ENCODE peak calls at places on chromosomes 2 and 18, in seven cellular contexts. J, Q, W, S, Z, O and L are unnamed samples.

GRCh38 chr18:76405761-76406356 is 89.2 kb downstream of the ZNF516 start:
- DNase-seq in J (no peak), W (peak), S (no peak), Q (no peak), Z (no peak), O (peak), L (no peak)

GRCh38 chr2:105114551-105114950 is 76.7 kb downstream of the MRPS9 start:
- DNase-seq in Q (no peak), S (no peak), J (no peak), O (peak), W (no peak), Z (no peak), L (peak)

GRCh38 chr2:28628506-28628905 is 123.1 kb upstream of the PPP1CB start:
- DNase-seq in O (no peak), J (no peak), Z (no peak), S (no peak), W (no peak), Q (no peak), L (no peak)

GRCh38 chr2:98145070-98145469 is 58.1 kb downstream of the VWA3B start:
- DNase-seq in W (no peak), S (no peak), O (no peak), J (no peak), Q (no peak), Z (no peak), L (no peak)

GRCh38 chr2:55056024-55056521 is 5.8 kb upstream of the RTN4 start:
- DNase-seq in S (no peak), Z (no peak), W (no peak), Q (no peak), O (peak), J (no peak), L (no peak)

GRCh38 chr2:54803783-54804758 is 80.6 kb downstream of the EML6 start:
- DNase-seq in S (no peak), Q (no peak), O (peak), Z (no peak), J (no peak), W (no peak), L (no peak)

GRCh38 chr18:12686100-12686499 is 16.4 kb downstream of the CEP76 start:
- DNase-seq in W (no peak), O (peak), S (no peak), Q (no peak), J (no peak), Z (no peak), L (no peak)

GRCh38 chr2:207048421-207048820 is 109.1 kb downstream of the CPO start:
- DNase-seq in J (no peak), W (no peak), S (no peak), Q (no peak), O (peak), Z (no peak), L (no peak)

GRCh38 chr2:241822264-241822623 is 13.3 kb downstream of the NEU4 start:
- DNase-seq in S (no peak), W (no peak), J (no peak), Q (no peak), Z (no peak), O (no peak), L (no peak)

GRCh38 chr2:239952665-239953417 is 72.3 kb downstream of the NDUFA10 start:
- DNase-seq in O (no peak), J (no peak), Z (no peak), Q (no peak), W (no peak), S (no peak), L (no peak)

GRCh38 chr2:119694994-119695521 is 16.1 kb downstream of the TMEM177 start:
- DNase-seq in O (peak), J (no peak), W (no peak), Z (no peak), Q (no peak), S (no peak), L (no peak)

GRCh38 chr2:77457665-77458064 is 64.5 kb downstream of the LRRTM4 start:
- DNase-seq in S (no peak), Q (no peak), J (no peak), O (no peak), Z (no peak), W (no peak), L (no peak)

GRCh38 chr2:37231251-37232130 is at the start of the genes CEBPZ and NDUFAF7:
- DNase-seq in J (peak), S (peak), W (peak), Z (peak), Q (peak), O (peak), L (peak)

GRCh38 chr2:207692206-207693065 is 19.0 kb upstream of the CCNYL1 start:
- DNase-seq in Z (peak), W (no peak), Q (no peak), J (no peak), O (peak), S (no peak), L (peak)

GRCh38 chr2:229296016-229296415 is 24.9 kb upstream of the PID1 start:
- DNase-seq in S (no peak), J (no peak), Z (no peak), Q (no peak), O (no peak), W (no peak), L (no peak)

GRCh38 chr2:18750662-18751554 is 161.5 kb upstream of the NT5C1B start:
- DNase-seq in Q (no peak), J (no peak), O (peak), S (no peak), Z (no peak), W (no peak), L (no peak)

GRCh38 chr2:49860170-49860569 is 705.9 kb upstream of the FSHR start:
- DNase-seq in S (no peak), J (no peak), W (no peak), Z (no peak), O (no peak), Q (no peak), L (no peak)

GRCh38 chr2:102094917-102095316 is 47.6 kb upstream of the IL1R1 start:
- DNase-seq in J (peak), W (no peak), Q (no peak), Z (no peak), O (peak), S (no peak), L (no peak)